ENCODE peak calls at places on chromosomes 1 and 21, in four cellular contexts. V, X, D and F are unnamed samples. For H3K79me2, the result is how much of the 10 kb centered on the place peaks cover.

GRCh38 chr1:173914366-173914871 is 2.7 kb downstream of the SERPINC1 start:
- DNase-seq in V (peak), X (peak), D (no peak), F (peak)

GRCh38 chr1:46509414-46509813 is 19.8 kb downstream of the DMBX1 start:
- DNase-seq in V (no peak), X (no peak), D (no peak), F (no peak)

GRCh38 chr1:193366764-193367507 is 180.5 kb upstream of the B3GALT2 start:
- DNase-seq in V (no peak), X (no peak), D (no peak), F (no peak)

GRCh38 chr1:31800677-31800967 is 15.2 kb downstream of the SPOCD1 start:
- DNase-seq in V (no peak), X (no peak), D (no peak), F (no peak)

GRCh38 chr1:153231363-153231762 is 14.0 kb downstream of the PRR9 start:
- DNase-seq in V (no peak), X (no peak), D (no peak), F (no peak)

GRCh38 chr1:231518485-231519035 is 9.9 kb upstream of the TSNAX start:
- DNase-seq in V (no peak), X (no peak), D (no peak), F (no peak)

GRCh38 chr1:26280333-26281042 is 602 bp downstream of the SH3BGRL3 start:
- DNase-seq in V (peak), X (no peak), D (no peak), F (peak)

GRCh38 chr1:243179714-243180113 is 75.4 kb downstream of the CEP170 start:
- DNase-seq in V (no peak), X (no peak), D (no peak), F (peak)

GRCh38 chr1:94130851-94131595 is 10.1 kb upstream of the ABCA4 start:
- DNase-seq in V (no peak), X (no peak), D (no peak), F (no peak)

GRCh38 chr1:37752583-37753471 is 12.1 kb downstream of the EPHA10 start:
- DNase-seq in V (peak), X (no peak), D (no peak), F (no peak)

GRCh38 chr1:160767417-160768294 is 28.3 kb upstream of the LY9 start:
- DNase-seq in V (no peak), X (no peak), D (peak), F (no peak)

GRCh38 chr1:192852001-192852400 is 43.2 kb downstream of the RGS2 start:
- DNase-seq in V (no peak), X (no peak), D (no peak), F (no peak)

GRCh38 chr1:91613594-91613993 is 112.9 kb downstream of the CDC7 start:
- DNase-seq in V (no peak), X (no peak), D (no peak), F (no peak)

DNA sequence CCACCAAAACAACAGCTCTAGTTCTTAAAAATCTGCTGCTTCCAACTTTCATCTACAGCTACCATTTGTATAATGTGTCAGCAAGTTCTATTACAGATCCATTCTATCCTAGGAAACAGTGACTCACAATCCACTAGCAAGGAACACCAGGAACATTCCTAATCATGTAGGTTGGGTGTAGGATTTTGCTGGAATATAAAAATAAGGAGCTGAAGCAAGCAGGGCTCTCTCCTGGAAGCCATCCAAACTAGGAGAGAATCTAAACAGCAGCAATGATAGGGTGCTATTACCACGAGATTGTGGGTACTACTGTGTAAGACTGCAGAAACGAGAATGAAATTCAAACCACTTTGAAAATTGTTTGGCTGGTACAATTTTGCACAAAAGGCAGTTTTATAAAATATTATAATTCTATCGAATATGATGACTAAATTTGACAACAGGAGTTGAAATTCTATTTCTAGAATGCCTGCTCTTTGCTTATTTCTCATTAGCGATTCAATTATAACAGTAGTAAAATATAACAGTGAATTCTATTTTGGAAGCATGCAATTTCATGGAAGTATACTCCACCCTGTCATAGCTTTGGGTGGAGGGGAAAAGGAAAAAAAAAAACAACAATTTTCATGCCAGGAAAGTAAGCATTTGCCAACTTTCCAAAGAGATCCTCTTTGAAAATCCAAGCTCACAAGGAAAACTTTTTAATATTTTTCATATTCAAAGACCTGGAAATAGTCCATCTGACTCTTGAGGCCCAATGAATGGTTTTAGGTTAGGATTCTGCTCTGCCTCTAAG is 134.8 kb downstream of the PTPN14 start:
- DNase-seq in V (no peak), X (no peak), D (no peak), F (peak)
- H3K4me2 ChIP-seq in V (no peak), X (no peak), D (no peak), F (peak)

DNA sequence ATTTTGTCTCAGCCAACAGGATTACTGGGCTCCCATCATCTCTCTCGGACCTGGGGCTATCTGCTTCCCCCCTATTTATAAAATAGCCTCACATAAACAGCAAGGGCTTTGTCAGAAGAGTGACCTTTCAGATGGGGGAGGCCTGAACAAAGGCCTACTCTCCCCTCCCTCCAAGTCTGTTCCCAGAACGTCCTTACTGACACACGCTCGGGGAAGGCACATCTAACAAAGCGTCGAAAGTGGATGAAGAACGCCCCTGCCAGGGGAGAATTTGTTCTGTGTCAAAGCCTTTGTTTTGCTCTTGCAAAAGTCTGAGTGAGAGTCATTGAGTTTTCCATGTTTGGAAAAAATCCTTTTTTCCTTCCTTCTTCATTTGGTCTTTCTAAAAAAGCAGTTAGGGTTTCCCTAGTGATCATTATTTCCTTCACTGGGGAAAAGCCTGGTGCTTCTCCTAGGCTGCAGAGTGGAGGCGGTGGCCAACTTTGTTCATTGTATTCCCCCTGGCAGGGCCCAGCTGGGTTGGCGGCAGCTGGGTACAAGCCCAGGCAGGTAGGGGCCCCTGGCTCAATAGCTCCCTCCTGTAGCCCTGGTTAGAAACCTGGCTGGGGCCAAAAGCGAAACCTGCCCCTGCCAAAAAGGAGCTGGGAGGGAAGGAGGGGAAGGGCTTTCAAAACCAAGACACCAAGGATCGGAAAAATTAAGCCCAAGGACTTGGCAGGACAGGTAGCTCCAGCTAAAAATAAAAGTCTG is 81.1 kb downstream of the ITPKB start:
- DNase-seq in V (no peak), X (no peak), D (no peak), F (no peak)
- H3K79me2 ChIP-seq in V (under half), X (under half), D (under half), F (under half)

GRCh38 chr1:183106746-183107145 is 79.3 kb upstream of the LAMC2 start:
- DNase-seq in V (no peak), X (no peak), D (no peak), F (no peak)
- TF ChIP-seq MYC in V (no peak), X (no peak), D (no peak), F (no peak)

GRCh38 chr1:76830373-76830772 is 36.9 kb upstream of the ST6GALNAC5 start:
- DNase-seq in V (no peak), X (no peak), D (no peak), F (no peak)
- H3K4me2 ChIP-seq in V (no peak), X (no peak), D (no peak), F (no peak)

GRCh38 chr1:234118911-234119310 is 214.4 kb downstream of the SLC35F3 start:
- DNase-seq in V (no peak), X (no peak), D (no peak), F (no peak)

GRCh38 chr1:234125714-234126113 is 221.2 kb downstream of the SLC35F3 start:
- DNase-seq in V (no peak), X (no peak), D (no peak), F (no peak)

GRCh38 chr1:234125283-234125682 is 220.8 kb downstream of the SLC35F3 start:
- DNase-seq in V (peak), X (peak), D (no peak), F (no peak)

GRCh38 chr1:234120327-234120944 is 216.0 kb downstream of the SLC35F3 start:
- DNase-seq in V (no peak), X (no peak), D (no peak), F (no peak)

DNA sequence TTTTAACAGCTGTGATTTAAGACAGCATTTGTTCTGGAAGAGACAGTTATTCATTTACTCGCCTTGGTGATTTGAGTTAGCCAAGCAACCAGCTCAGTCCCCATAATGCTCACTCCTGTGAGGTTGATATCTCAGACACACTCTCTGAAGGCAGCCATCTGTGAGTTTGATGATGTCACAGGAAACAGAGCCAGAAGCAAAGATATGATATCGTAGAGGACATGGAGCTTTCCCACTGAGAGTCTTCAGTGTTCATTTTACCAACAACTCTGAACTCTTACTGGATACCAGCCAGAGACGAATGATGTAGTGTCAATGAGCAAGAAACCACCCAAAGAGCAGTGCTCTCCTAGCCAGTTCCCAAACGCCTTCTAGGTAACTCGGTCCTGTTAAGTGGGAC is 219.4 kb downstream of the SLC35F3 start:
- DNase-seq in V (no peak), X (no peak), D (no peak), F (no peak)
- H3K79me2 ChIP-seq in V (under half), X (under half), D (under half), F (under half)

DNA sequence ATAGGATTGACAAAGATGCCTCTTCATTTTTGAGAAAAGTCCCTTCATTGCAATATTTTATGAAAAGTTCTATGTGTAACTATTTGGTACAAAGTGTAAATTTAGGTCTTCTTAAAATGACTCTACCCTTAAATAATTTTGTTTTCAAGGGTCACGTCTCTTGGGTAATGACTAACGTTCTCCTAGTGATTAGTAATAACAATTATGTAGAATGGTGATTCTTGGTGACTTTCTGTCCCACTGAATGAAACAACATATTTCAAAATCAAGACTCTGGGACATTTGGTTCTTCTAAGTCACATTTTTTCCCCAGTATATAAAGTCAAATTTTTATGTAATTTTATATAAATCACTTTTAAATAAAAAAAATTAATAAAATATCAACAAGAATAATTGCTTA is 277.5 kb upstream of the ADAMTS5 start:
- DNase-seq in V (no peak), X (no peak), D (no peak), F (no peak)
- TF ChIP-seq MYC in V (no peak), X (no peak), D (no peak), F (no peak)